ENCODE peak calls at places on chromosomes 6 and 20, in six cellular contexts. A is AG09309; E is iris pigment epithelial cell; N is ecto neural progenitor cell; R is pancreas; L is effector CD8-positive, alpha-beta T cell. G is an unnamed sample.

GRCh38 chr6:26183581-26184408 is 96.6 kb downstream of the HFE start:
- DNase-seq in A (peak; percentile 66), E (peak; percentile 89), N (peak; percentile 84), R (peak; percentile 72), L (peak; percentile 35), G (peak; percentile 68)

GRCh38 chr6:133730881-133731280 is 158.0 kb upstream of the TCF21 start:
- DNase-seq in A (no peak), E (no peak), N (no peak), R (no peak), L (no peak), G (no peak)

GRCh38 chr6:84263557-84263956 is 36.1 kb upstream of the CEP162 start:
- DNase-seq in A (no peak), E (no peak), N (no peak), R (no peak), L (no peak), G (no peak)

GRCh38 chr6:20028143-20028542 is 184.1 kb downstream of the MBOAT1 start:
- DNase-seq in A (no peak), E (no peak), N (no peak), R (no peak), L (no peak), G (no peak)

GRCh38 chr20:36092424-36093024 is 62.0 kb upstream of the EPB41L1 start:
- DNase-seq in A (no peak), E (peak; percentile 22), N (peak; percentile 78), R (peak; percentile 82), L (no peak), G (no peak)

GRCh38 chr6:32215617-32216016 is 8.2 kb downstream of the NOTCH4 start:
- DNase-seq in A (no peak), E (no peak), N (no peak), R (no peak), L (no peak), G (no peak)

GRCh38 chr20:13770141-13770540 is 14.6 kb downstream of the ESF1 start:
- DNase-seq in A (no peak), E (no peak), N (no peak), R (no peak), L (no peak), G (no peak)

GRCh38 chr20:32518593-32519366 is 66.4 kb downstream of the NOL4L start:
- DNase-seq in A (no peak), E (no peak), N (no peak), R (peak; percentile 44), L (no peak), G (no peak)

G was measured in uterus.